ENCODE peak calls at places on chromosomes 16 and 17, in eight cellular contexts. R is GM12865, P is PC-9, T is fibroblast of mammary gland, F is Peyer's patch, X is spleen, Z is cardiac fibroblast, W is body of pancreas. L is an unnamed sample.
A peak's percentile ranks its signal among the peaks of the same experiment; 100 is the strongest.

GRCh38 chr17:1181769-1182137 is 2.0 kb upstream of the ABR start:
- DNase-seq in R (peak; percentile 76), P (no peak), T (no peak), F (peak; percentile 50), X (no peak), Z (peak; percentile 56), W (no peak), L (no peak)

GRCh38 chr16:2520784-2521577 is 810 bp downstream of the AMDHD2 start:
- DNase-seq in R (peak; percentile 62), P (peak; percentile 73), T (peak; percentile 55), F (peak; percentile 82), X (peak; percentile 93), Z (no peak), W (peak; percentile 33), L (no peak)

GRCh38 chr17:21186399-21187187 is 27.4 kb downstream of the TMEM11 start:
- DNase-seq in R (no peak), P (no peak), T (no peak), F (no peak), X (no peak), Z (no peak), W (no peak), L (no peak)

GRCh38 chr16:79969458-79969857 is 368.9 kb upstream of the MAF start:
- DNase-seq in R (no peak), P (no peak), T (no peak), F (no peak), X (no peak), Z (no peak), W (no peak), L (no peak)

GRCh38 chr17:77506371-77506991 is 365.7 kb downstream of the SEC14L1 start:
- DNase-seq in R (no peak), P (no peak), T (no peak), F (no peak), X (peak; percentile 54), Z (no peak), W (no peak), L (peak; percentile 7)

GRCh38 chr16:30984669-30985400 is at the start of gene HSD3B7:
- DNase-seq in R (peak; percentile 79), P (peak; percentile 59), T (peak; percentile 74), F (peak; percentile 82), X (peak; percentile 97), Z (peak; percentile 82), W (peak; percentile 93), L (peak; percentile 93)

GRCh38 chr17:41777579-41778188 is 8.8 kb downstream of the JUP start:
- DNase-seq in R (no peak), P (peak; percentile 58), T (peak; percentile 96), F (no peak), X (no peak), Z (peak; percentile 95), W (peak; percentile 65), L (no peak)

GRCh38 chr17:697682-698081 is 17.0 kb downstream of the VPS53 start:
- DNase-seq in R (no peak), P (no peak), T (no peak), F (no peak), X (no peak), Z (no peak), W (no peak), L (peak; percentile 50)

GRCh38 chr16:88772871-88773811 is 11.9 kb downstream of the PIEZO1 start:
- DNase-seq in R (no peak), P (peak; percentile 85), T (peak; percentile 93), F (no peak), X (no peak), Z (peak; percentile 84), W (peak; percentile 48), L (peak; percentile 68)

GRCh38 chr17:40707720-40708119 is 4.2 kb upstream of the KRT24 start:
- DNase-seq in R (no peak), P (peak; percentile 69), T (peak; percentile 50), F (no peak), X (no peak), Z (peak; percentile 21), W (no peak), L (no peak)

GRCh38 chr17:45150911-45151809 is 2.9 kb downstream of the HEXIM1 start:
- DNase-seq in R (no peak), P (no peak), T (no peak), F (no peak), X (no peak), Z (peak; percentile 16), W (no peak), L (no peak)

GRCh38 chr17:59093702-59094231 is 12.9 kb downstream of the TRIM37 start:
- DNase-seq in R (peak; percentile 55), P (peak; percentile 84), T (peak; percentile 94), F (no peak), X (no peak), Z (peak; percentile 98), W (peak; percentile 14), L (peak; percentile 9)

GRCh38 chr17:62653002-62653830 is 25.7 kb downstream of the MRC2 start:
- DNase-seq in R (peak; percentile 81), P (no peak), T (peak; percentile 76), F (peak; percentile 43), X (peak; percentile 82), Z (peak; percentile 66), W (peak; percentile 61), L (peak; percentile 89)

GRCh38 chr17:82365586-82366295 is 5.8 kb upstream of the UTS2R start:
- DNase-seq in R (no peak), P (no peak), T (no peak), F (no peak), X (no peak), Z (no peak), W (no peak), L (no peak)

GRCh38 chr16:20862162-20862960 is 37.8 kb downstream of the DCUN1D3 start:
- DNase-seq in R (no peak), P (no peak), T (no peak), F (no peak), X (no peak), Z (no peak), W (no peak), L (no peak)

GRCh38 chr17:83156408-83156807 is 77.0 kb downstream of the METRNL start:
- DNase-seq in R (no peak), P (no peak), T (no peak), F (no peak), X (peak; percentile 25), Z (no peak), W (peak; percentile 1), L (no peak)

GRCh38 chr17:67514998-67515397 is 137.9 kb downstream of the PITPNC1 start:
- DNase-seq in R (peak; percentile 76), P (no peak), T (no peak), F (no peak), X (no peak), Z (no peak), W (peak; percentile 35), L (no peak)

GRCh38 chr17:4362141-4362540 is 4.3 kb downstream of the UBE2G1 start:
- DNase-seq in R (no peak), P (no peak), T (peak; percentile 25), F (no peak), X (no peak), Z (peak; percentile 18), W (no peak), L (peak; percentile 6)

GRCh38 chr17:50501054-50501453 is 7.2 kb upstream of the MYCBPAP start:
- DNase-seq in R (peak; percentile 31), P (no peak), T (peak; percentile 58), F (peak; percentile 54), X (no peak), Z (peak; percentile 61), W (peak; percentile 58), L (no peak)

GRCh38 chr16:48536600-48537200 is 73.3 kb downstream of the N4BP1 start:
- DNase-seq in R (peak; percentile 20), P (no peak), T (peak; percentile 41), F (no peak), X (no peak), Z (peak; percentile 48), W (no peak), L (no peak)

GRCh38 chr17:10396529-10397163 is 23.8 kb upstream of the MYH13 start:
- DNase-seq in R (no peak), P (no peak), T (no peak), F (no peak), X (no peak), Z (no peak), W (no peak), L (no peak)

DNA sequence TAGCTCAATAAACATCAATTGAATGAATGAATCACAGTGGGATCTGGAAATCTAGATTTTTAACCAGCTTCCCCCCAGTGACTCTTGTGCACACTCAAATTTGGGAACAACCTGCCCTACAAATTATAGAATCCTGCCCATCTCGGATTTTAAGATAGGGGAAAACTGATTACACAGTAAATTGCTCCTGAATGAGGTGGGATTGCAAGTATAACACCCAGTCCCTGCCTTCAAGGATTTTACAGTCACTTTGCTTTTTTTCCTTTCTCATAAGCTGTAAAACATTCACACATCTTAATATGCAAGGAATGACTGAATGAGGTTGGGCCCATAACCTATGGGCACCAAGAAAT is 48.5 kb downstream of the TEKT5 start:
- DNase-seq in R (no peak), P (no peak), T (no peak), F (no peak), X (no peak), Z (no peak), W (no peak), L (no peak)
- H3K4me3 ChIP-seq in R (no peak overlapping the region), P (no peak overlapping the region), T (no peak overlapping the region), F (no peak overlapping the region), X (no peak overlapping the region), Z (no peak overlapping the region), W (no peak overlapping the region), L (no peak overlapping the region)

GRCh38 chr16:23826528-23827244 is 9.1 kb upstream of the PRKCB start:
- DNase-seq in R (peak; percentile 87), P (no peak), T (no peak), F (peak; percentile 34), X (no peak), Z (no peak), W (no peak), L (no peak)
- H3K4me3 ChIP-seq in R (no peak overlapping the region), P (no peak overlapping the region), T (no peak overlapping the region), F (no peak overlapping the region), X (no peak overlapping the region), Z (no peak overlapping the region), W (no peak overlapping the region), L (no peak overlapping the region)

GRCh38 chr16:11023640-11024039 is 79.3 kb downstream of the CLEC16A start:
- DNase-seq in R (no peak), P (no peak), T (no peak), F (no peak), X (no peak), Z (no peak), W (no peak), L (no peak)

GRCh38 chr16:11022002-11022401 is 77.6 kb downstream of the CLEC16A start:
- DNase-seq in R (no peak), P (no peak), T (no peak), F (no peak), X (no peak), Z (no peak), W (no peak), L (no peak)

GRCh38 chr16:11020388-11020787 is 76.0 kb downstream of the CLEC16A start:
- DNase-seq in R (no peak), P (no peak), T (no peak), F (no peak), X (no peak), Z (no peak), W (no peak), L (no peak)

GRCh38 chr16:11017499-11017898 is 73.1 kb downstream of the CLEC16A start:
- DNase-seq in R (no peak), P (no peak), T (no peak), F (no peak), X (no peak), Z (no peak), W (no peak), L (no peak)

GRCh38 chr16:11020792-11021440 is 76.6 kb downstream of the CLEC16A start:
- DNase-seq in R (no peak), P (no peak), T (no peak), F (no peak), X (no peak), Z (no peak), W (no peak), L (peak; percentile 31)
- H3K4me3 ChIP-seq in R (no peak overlapping the region), P (no peak overlapping the region), T (no peak overlapping the region), F (no peak overlapping the region), X (no peak overlapping the region), Z (no peak overlapping the region), W (no peak overlapping the region), L (no peak overlapping the region)

GRCh38 chr16:57541754-57542435 is 548 bp upstream of the ADGRG5 start:
- DNase-seq in R (no peak), P (no peak), T (no peak), F (peak; percentile 5), X (peak; percentile 72), Z (no peak), W (no peak), L (no peak)
- H3K4me3 ChIP-seq in R (peak overlapping the region; percentile 95), P (no peak overlapping the region), T (no peak overlapping the region), F (no peak overlapping the region), X (peak overlapping the region; percentile 49), Z (no peak overlapping the region), W (no peak overlapping the region), L (no peak overlapping the region)

L was measured in BE2C.